ENCODE peak calls at places on chromosomes 5 and 9, in ten cellular contexts. M, H, I, V, N, Q, E, G, F and A are unnamed samples.

GRCh38 chr5:2877520-2877919 is 126.0 kb upstream of the IRX2 start:
- DNase-seq in M (no peak), H (no peak), I (no peak), V (no peak), N (no peak), Q (no peak), E (no peak), G (no peak), F (no peak), A (no peak)

GRCh38 chr9:128275198-128276007 is at the start of gene GOLGA2:
- DNase-seq in M (peak; percentile 62), H (peak; percentile 48), I (peak; percentile 49), V (peak; percentile 68), N (no peak), Q (peak; percentile 10), E (peak; percentile 88), G (peak; percentile 17), F (peak; percentile 71), A (peak; percentile 24)

GRCh38 chr9:98118640-98119601 is at the start of gene TRIM14:
- DNase-seq in M (peak; percentile 78), H (peak; percentile 73), I (peak; percentile 85), V (peak; percentile 83), N (peak; percentile 22), Q (peak; percentile 41), E (peak; percentile 94), G (peak; percentile 44), F (peak; percentile 87), A (peak; percentile 89)

GRCh38 chr5:41763096-41763495 is 107.1 kb downstream of the OXCT1 start:
- DNase-seq in M (peak; percentile 60), H (no peak), I (peak; percentile 81), V (no peak), N (no peak), Q (no peak), E (no peak), G (no peak), F (peak; percentile 43), A (no peak)

GRCh38 chr5:83567741-83568530 is 96.4 kb downstream of the VCAN start:
- DNase-seq in M (peak; percentile 91), H (no peak), I (peak; percentile 85), V (no peak), N (no peak), Q (no peak), E (no peak), G (no peak), F (peak; percentile 64), A (no peak)

GRCh38 chr5:59099270-59099994 is 516.6 kb downstream of the RAB3C start:
- DNase-seq in M (peak; percentile 86), H (no peak), I (peak; percentile 69), V (peak; percentile 73), N (no peak), Q (peak; percentile 6), E (no peak), G (no peak), F (peak; percentile 96), A (peak; percentile 69)

GRCh38 chr5:2137444-2138050 is 254.8 kb upstream of the IRX4 start:
- DNase-seq in M (no peak), H (no peak), I (no peak), V (no peak), N (no peak), Q (no peak), E (no peak), G (no peak), F (no peak), A (no peak)

GRCh38 chr5:170627271-170627670 is 123.5 kb downstream of the KCNIP1 start:
- DNase-seq in M (no peak), H (no peak), I (no peak), V (no peak), N (no peak), Q (no peak), E (peak; percentile 50), G (no peak), F (no peak), A (no peak)

GRCh38 chr5:171155621-171156020 is 153.4 kb upstream of the TLX3 start:
- DNase-seq in M (peak; percentile 48), H (no peak), I (peak; percentile 13), V (no peak), N (no peak), Q (no peak), E (no peak), G (no peak), F (peak; percentile 86), A (no peak)

GRCh38 chr9:108156270-108156998 is 666.9 kb upstream of the KLF4 start:
- DNase-seq in M (peak; percentile 23), H (no peak), I (peak; percentile 90), V (peak; percentile 32), N (no peak), Q (no peak), E (no peak), G (peak; percentile 38), F (peak; percentile 28), A (peak; percentile 90)

GRCh38 chr5:13470975-13471374 is 473.5 kb downstream of the DNAH5 start:
- DNase-seq in M (no peak), H (no peak), I (no peak), V (no peak), N (no peak), Q (no peak), E (no peak), G (no peak), F (no peak), A (no peak)

GRCh38 chr5:134902071-134902801 is 2.7 kb upstream of the PCBD2 start:
- DNase-seq in M (peak; percentile 52), H (no peak), I (no peak), V (no peak), N (no peak), Q (no peak), E (no peak), G (no peak), F (peak; percentile 51), A (no peak)

GRCh38 chr9:111431684-111432083 is 52.5 kb downstream of the ECPAS start:
- DNase-seq in M (no peak), H (no peak), I (no peak), V (no peak), N (no peak), Q (no peak), E (no peak), G (no peak), F (no peak), A (no peak)

GRCh38 chr9:101369286-101369685 is 15.5 kb downstream of the BAAT start:
- DNase-seq in M (peak; percentile 53), H (no peak), I (peak; percentile 25), V (peak; percentile 21), N (no peak), Q (no peak), E (no peak), G (no peak), F (peak; percentile 61), A (no peak)

GRCh38 chr9:127923771-127924170 is 6.8 kb downstream of the PIP5KL1 start:
- DNase-seq in M (peak; percentile 97), H (no peak), I (peak; percentile 92), V (no peak), N (no peak), Q (no peak), E (no peak), G (no peak), F (peak; percentile 99), A (no peak)

GRCh38 chr5:35404701-35405100 is 174.4 kb upstream of the PRLR start:
- DNase-seq in M (no peak), H (no peak), I (peak; percentile 41), V (no peak), N (no peak), Q (no peak), E (no peak), G (no peak), F (no peak), A (no peak)

GRCh38 chr5:177520906-177521513 is 4.2 kb upstream of the DDX41 start:
- DNase-seq in M (peak; percentile 35), H (no peak), I (no peak), V (no peak), N (no peak), Q (no peak), E (no peak), G (no peak), F (no peak), A (no peak)

GRCh38 chr5:173941758-173942401 is 47.1 kb upstream of the C5orf47 start:
- DNase-seq in M (no peak), H (peak; percentile 32), I (no peak), V (no peak), N (no peak), Q (no peak), E (peak; percentile 33), G (no peak), F (no peak), A (peak; percentile 40)

GRCh38 chr9:82037126-82037525 is 48.6 kb downstream of the SPATA31D1 start:
- DNase-seq in M (no peak), H (no peak), I (no peak), V (no peak), N (no peak), Q (no peak), E (no peak), G (no peak), F (no peak), A (no peak)

GRCh38 chr9:96232539-96233241 is 69.3 kb downstream of the HSD17B3 start:
- DNase-seq in M (peak; percentile 66), H (peak; percentile 48), I (peak; percentile 57), V (peak; percentile 69), N (peak; percentile 74), Q (no peak), E (no peak), G (peak; percentile 61), F (peak; percentile 63), A (peak; percentile 55)

GRCh38 chr5:157455057-157455456 is 5.0 kb upstream of the NIPAL4 start:
- DNase-seq in M (no peak), H (no peak), I (no peak), V (no peak), N (no peak), Q (no peak), E (no peak), G (no peak), F (no peak), A (no peak)

GRCh38 chr5:82334856-82335255 is 56.7 kb upstream of the RPS23 start:
- DNase-seq in M (peak; percentile 88), H (no peak), I (peak; percentile 83), V (no peak), N (no peak), Q (no peak), E (no peak), G (peak; percentile 23), F (peak; percentile 16), A (no peak)

GRCh38 chr9:100590481-100590880 is 12.6 kb downstream of the CAVIN4 start:
- DNase-seq in M (peak; percentile 83), H (no peak), I (peak; percentile 51), V (no peak), N (no peak), Q (no peak), E (no peak), G (no peak), F (peak; percentile 79), A (no peak)

GRCh38 chr9:24036459-24036858 is 210.4 kb upstream of the ELAVL2 start:
- DNase-seq in M (no peak), H (no peak), I (no peak), V (no peak), N (no peak), Q (no peak), E (no peak), G (no peak), F (no peak), A (no peak)

GRCh38 chr9:117258201-117258866 is 156.5 kb downstream of the ASTN2 start:
- DNase-seq in M (no peak), H (no peak), I (no peak), V (no peak), N (no peak), Q (no peak), E (no peak), G (no peak), F (no peak), A (no peak)

GRCh38 chr9:4489562-4489918 is 728 bp upstream of the SLC1A1 start:
- DNase-seq in M (peak; percentile 74), H (peak; percentile 37), I (peak; percentile 27), V (peak; percentile 42), N (no peak), Q (no peak), E (no peak), G (no peak), F (no peak), A (no peak)

GRCh38 chr5:133839721-133840120 is 128.7 kb downstream of the C5orf15 start:
- DNase-seq in M (no peak), H (no peak), I (no peak), V (no peak), N (no peak), Q (no peak), E (no peak), G (no peak), F (no peak), A (no peak)

GRCh38 chr5:321233-321725 is at the start of gene AHRR:
- DNase-seq in M (peak; percentile 93), H (peak; percentile 73), I (peak; percentile 76), V (peak; percentile 87), N (no peak), Q (no peak), E (peak; percentile 95), G (peak; percentile 52), F (peak; percentile 83), A (peak; percentile 67)